ENCODE peak calls at places on chromosomes 4 and X, in six cellular contexts. S, Q, A, Y, I and T are unnamed samples.

GRCh38 chr4:163161536-163162205 is 5.0 kb downstream of the NAF1 start:
- DNase-seq in Y (no peak), Q (no peak), S (no peak), I (no peak), A (peak), T (no peak)

GRCh38 chr4:88599714-88600113 is 7.4 kb downstream of the HERC3 start:
- DNase-seq in S (no peak), I (no peak), Q (no peak), A (no peak), Y (no peak), T (no peak)

GRCh38 chr4:21181716-21182115 is 481.5 kb downstream of the PACRGL start:
- DNase-seq in S (no peak), A (no peak), Q (no peak), Y (no peak), I (no peak), T (no peak)

GRCh38 chrX:12065251-12065650 is 73.0 kb upstream of the FRMPD4 start:
- DNase-seq in I (peak), A (no peak), S (no peak), Q (no peak), Y (no peak), T (peak)

GRCh38 chrX:38061335-38061734 is 55.0 kb downstream of the SYTL5 start:
- DNase-seq in Y (no peak), Q (no peak), S (no peak), A (peak), I (no peak), T (peak)

GRCh38 chrX:131816551-131817136 is 206.5 kb upstream of the STK26 start:
- DNase-seq in S (no peak), I (no peak), Q (peak), A (no peak), Y (peak), T (no peak)

GRCh38 chrX:40318076-40318475 is 220.3 kb upstream of the BCOR start:
- DNase-seq in I (no peak), S (no peak), A (no peak), Y (no peak), Q (no peak), T (no peak)

GRCh38 chr4:12126476-12126875 is 697.8 kb upstream of the HS3ST1 start:
- DNase-seq in I (no peak), S (no peak), A (no peak), Y (no peak), Q (no peak), T (no peak)

GRCh38 chr4:95674451-95675095 is 125.8 kb upstream of the UNC5C start:
- DNase-seq in A (no peak), S (no peak), Q (no peak), I (no peak), Y (no peak), T (no peak)

GRCh38 chrX:108097380-108097779 is 5.8 kb downstream of the ATG4A start:
- DNase-seq in Y (no peak), A (no peak), S (no peak), I (no peak), Q (no peak), T (no peak)

GRCh38 chr4:1469043-1469442 is 62.8 kb upstream of the NKX1-1 start:
- DNase-seq in Y (peak), Q (no peak), A (no peak), I (no peak), S (no peak), T (no peak)

GRCh38 chrX:55135171-55135570 is 46.4 kb downstream of the PAGE2 start:
- DNase-seq in I (no peak), Y (peak), S (peak), A (peak), Q (no peak), T (peak)

GRCh38 chrX:12950851-12951589 is 23.9 kb upstream of the TMSB4X start:
- DNase-seq in I (no peak), A (peak), S (peak), Q (peak), Y (peak), T (peak)

GRCh38 chr4:71229477-71230257 is 109.2 kb upstream of the SLC4A4 start:
- DNase-seq in Q (no peak), S (peak), A (peak), Y (peak), I (peak), T (peak)

GRCh38 chr4:337932-338758 is 531 bp downstream of the ZNF141 start:
- DNase-seq in S (no peak), Q (no peak), Y (no peak), A (no peak), I (no peak), T (peak)

GRCh38 chrX:141320801-141321200 is 78.5 kb upstream of the SPANXC start:
- DNase-seq in Y (no peak), A (no peak), I (no peak), Q (no peak), S (no peak), T (no peak)

GRCh38 chr4:124321370-124321769 is 391.2 kb downstream of the ANKRD50 start:
- DNase-seq in I (no peak), A (no peak), Y (no peak), Q (no peak), S (no peak), T (no peak)

GRCh38 chr4:172042714-172043114 is 229.5 kb downstream of the GALNTL6 start:
- DNase-seq in S (peak), I (no peak), A (peak), Y (no peak), Q (no peak), T (peak)

GRCh38 chr4:119729815-119730643 is 101.4 kb upstream of the PDE5A start:
- DNase-seq in Y (peak), A (peak), I (no peak), Q (no peak), S (no peak), T (peak)

GRCh38 chr4:90403781-90404180 is 276.6 kb downstream of the CCSER1 start:
- DNase-seq in S (no peak), A (no peak), Q (no peak), I (no peak), Y (no peak), T (no peak)

GRCh38 chr4:121256346-121256745 is 92.2 kb upstream of the TNIP3 start:
- DNase-seq in S (no peak), I (no peak), Y (no peak), A (no peak), Q (peak), T (no peak)

GRCh38 chrX:94871640-94872039 is 1197.6 kb downstream of the FAM133A start:
- DNase-seq in Q (no peak), I (no peak), A (no peak), S (no peak), Y (no peak), T (no peak)

GRCh38 chr4:122827899-122828601 is 1.4 kb downstream of the FGF2 start:
- DNase-seq in A (peak), I (peak), Q (peak), S (peak), Y (peak), T (peak)

GRCh38 chr4:16516796-16517413 is 290.6 kb upstream of the TAPT1 start:
- DNase-seq in Y (peak), A (no peak), Q (no peak), S (no peak), I (peak), T (no peak)

GRCh38 chrX:38986586-38986985 is 185.3 kb downstream of the MID1IP1 start:
- DNase-seq in Y (no peak), I (no peak), S (no peak), A (no peak), Q (no peak), T (no peak)

DNA sequence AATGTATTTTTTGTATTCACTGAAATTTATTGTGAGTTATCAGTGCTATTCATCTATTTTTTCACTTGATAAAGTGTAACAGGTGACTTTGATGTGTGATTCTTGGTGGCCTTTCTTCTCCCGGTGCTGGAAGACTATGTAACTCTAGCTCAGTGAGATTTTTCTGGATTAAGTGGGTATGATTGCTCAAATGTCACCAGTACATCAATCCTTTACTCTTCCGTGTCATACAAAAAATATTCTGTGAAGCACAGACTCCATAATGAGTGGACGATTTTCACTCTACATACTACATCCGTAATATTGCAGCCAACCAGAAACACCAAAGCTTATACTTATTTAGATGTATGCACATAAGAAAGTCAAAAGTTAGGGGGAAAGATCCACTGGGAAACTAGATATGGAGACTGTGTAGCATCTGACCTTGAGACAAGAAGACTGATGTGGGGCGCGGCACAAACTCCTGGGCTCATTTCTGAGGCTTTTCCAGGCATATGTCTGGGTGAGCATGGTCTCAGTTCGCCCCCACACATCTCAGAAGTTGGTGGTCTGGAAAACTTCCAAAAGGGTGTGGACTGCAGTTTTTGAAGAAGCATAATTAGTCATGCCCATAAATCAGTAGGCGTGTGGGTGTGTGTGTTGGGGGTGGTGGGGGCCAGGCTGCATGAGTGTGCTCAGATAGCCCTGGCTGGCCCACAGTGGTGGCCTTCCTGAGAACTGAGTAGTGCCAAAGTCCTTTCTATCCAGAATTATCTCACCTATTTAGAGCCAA is 53.9 kb upstream of the TENM3 start:
- DNase-seq in A (no peak), I (no peak), S (peak), Y (no peak), Q (no peak), T (peak)
- TF ChIP-seq EP300 in A (no peak), I (no peak), S (no peak), Y (peak), Q (no peak), T (no peak)

DNA sequence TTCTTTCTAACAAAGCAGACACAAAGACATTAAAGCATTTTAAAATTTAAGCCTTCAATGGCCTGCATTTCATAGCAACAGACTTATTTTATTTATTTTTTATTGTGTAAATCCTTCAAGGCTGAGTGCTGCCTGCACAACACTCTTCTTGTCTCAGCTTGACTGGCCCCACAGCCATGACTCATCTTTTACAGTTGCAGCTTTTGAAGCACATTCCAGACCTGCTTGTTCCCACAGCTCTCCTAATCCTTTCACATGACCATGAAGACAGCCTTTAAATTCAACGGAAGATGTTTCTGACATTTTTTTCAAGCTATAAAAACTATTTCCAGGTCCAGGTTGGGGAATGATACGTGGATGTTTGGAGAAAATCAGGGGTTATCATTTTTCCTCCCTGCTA is 276.9 kb upstream of the TACR3 start:
- DNase-seq in I (peak), A (peak), S (no peak), Y (no peak), Q (no peak), T (peak)
- TF ChIP-seq RFX5 in I (no peak), A (no peak), S (no peak), Y (no peak), Q (no peak), T (no peak)

DNA sequence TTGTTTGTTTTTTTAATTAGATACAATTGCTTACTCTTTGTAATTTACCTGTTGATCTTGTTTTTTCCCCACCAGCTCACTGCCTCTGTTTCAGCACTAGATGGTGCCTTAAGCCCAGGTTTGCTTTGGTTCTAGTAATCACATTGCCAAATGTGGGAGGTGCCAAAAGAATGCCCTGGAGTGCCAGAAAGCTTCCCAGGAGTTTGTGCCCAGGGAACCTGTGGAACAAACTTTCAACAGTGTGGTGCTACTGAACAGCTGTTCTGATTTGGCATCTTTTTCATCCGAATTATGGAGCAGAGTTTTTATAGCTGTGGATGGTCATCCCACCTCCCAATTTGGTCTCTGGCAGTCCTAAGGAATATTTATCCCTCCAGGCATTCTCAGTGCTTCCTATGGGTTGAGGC is 1000.7 kb downstream of the STIM2 start:
- DNase-seq in I (peak), Q (no peak), S (no peak), Y (peak), A (peak), T (peak)
- TF ChIP-seq CTCF in I (no peak), Q (peak), S (no peak), Y (peak), A (peak), T (peak)

GRCh38 chr4:139740531-139741041 is 75.0 kb downstream of the MGST2 start:
- DNase-seq in A (peak), I (no peak), Q (no peak), S (no peak), Y (peak), T (peak)
- TF ChIP-seq EP300 in A (no peak), I (no peak), Q (no peak), S (no peak), Y (peak), T (no peak)

DNA sequence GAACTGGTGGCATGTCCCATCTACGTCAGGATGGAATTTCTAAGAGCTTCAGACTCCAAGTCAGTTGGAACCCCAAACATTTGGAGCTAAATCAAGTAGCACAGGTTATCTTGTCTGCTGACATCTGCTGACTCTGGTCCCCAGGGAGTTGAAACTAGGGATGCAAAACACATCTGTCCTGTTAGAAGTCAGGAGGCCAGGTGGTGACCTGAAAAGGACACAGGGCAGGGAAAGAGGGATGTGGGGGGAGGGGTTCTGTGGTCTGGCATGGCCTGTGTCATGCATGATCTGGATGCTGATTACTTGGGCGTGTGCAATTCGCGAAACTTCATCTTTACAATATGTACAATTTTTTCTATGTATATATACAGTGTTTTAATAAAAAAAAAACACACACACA is 55.2 kb downstream of the FHDC1 start:
- DNase-seq in A (no peak), Q (no peak), I (no peak), Y (no peak), S (no peak), T (no peak)
- TF ChIP-seq RFX5 in A (no peak), Q (no peak), I (no peak), Y (no peak), S (no peak), T (no peak)

GRCh38 chr4:13860126-13860525 is 232.6 kb upstream of the BOD1L1 start:
- DNase-seq in Q (no peak), A (peak), I (no peak), Y (peak), S (no peak), T (no peak)
- TF ChIP-seq CTCF in Q (no peak), A (peak), I (no peak), Y (no peak), S (no peak), T (no peak)

DNA sequence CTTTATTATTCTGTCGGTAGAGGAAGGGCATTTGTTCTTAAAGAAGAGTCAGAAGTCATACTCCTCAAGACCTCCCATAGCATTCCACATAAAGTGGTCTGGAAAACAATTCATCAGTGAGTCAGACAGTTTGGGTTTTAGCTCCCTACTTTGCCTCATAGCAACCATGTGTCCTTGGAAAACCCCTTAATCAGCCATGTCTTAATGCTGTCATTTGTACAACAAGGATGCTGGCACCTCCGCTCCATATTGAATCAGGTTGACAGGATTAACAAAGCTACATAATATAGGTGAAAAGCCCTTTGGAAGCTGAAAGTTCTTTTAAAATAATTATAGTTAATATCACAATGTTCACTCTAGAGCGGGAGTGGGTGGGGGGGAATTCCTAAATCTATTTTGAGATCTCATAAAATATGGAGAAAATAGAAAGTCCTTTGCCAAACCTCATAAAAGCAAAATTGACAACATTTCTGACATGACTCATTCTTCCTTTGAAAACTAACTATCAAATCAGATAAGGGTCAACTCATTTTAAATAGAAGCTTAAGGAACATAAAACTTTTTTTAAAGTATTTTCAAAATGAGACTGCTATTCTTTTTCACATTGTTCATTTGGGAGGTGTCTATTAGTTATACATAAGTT is 37.3 kb upstream of the GUCY1A1 start:
- DNase-seq in Y (no peak), I (no peak), A (no peak), S (no peak), Q (no peak), T (no peak)
- TF ChIP-seq EP300 in Y (no peak), I (no peak), A (no peak), S (no peak), Q (no peak), T (no peak)

GRCh38 chr4:115323106-115323684 is 209.8 kb upstream of the NDST4 start:
- DNase-seq in Y (no peak), A (no peak), I (no peak), S (no peak), Q (no peak), T (no peak)
- TF ChIP-seq RFX5 in Y (no peak), A (no peak), I (no peak), S (no peak), Q (no peak), T (no peak)